ENCODE peak calls at places on chromosome 5, in five cellular contexts. One of them, this sample, is unnamed.

GRCh38 chr5:74167206-74167929 is 473.2 kb downstream of the ENC1 start:
- DNase-seq in H1: no peak
- DNase-seq in GM23338: no peak
- DNase-seq in HCT116: no peak
- DNase-seq in endothelial cell of umbilical vein: peak; percentile 84
- DNase-seq in this sample: no peak

GRCh38 chr5:92560698-92561361 is 1020.2 kb downstream of the NR2F1-AS1 start:
- DNase-seq in GM23338: peak; percentile 61
- DNase-seq in H1: no peak
- DNase-seq in endothelial cell of umbilical vein: no peak
- DNase-seq in HCT116: peak; percentile 59
- DNase-seq in this sample: peak; percentile 77

GRCh38 chr5:25707093-25707492 is 1062.3 kb upstream of the CDH10 start:
- DNase-seq in GM23338: peak; percentile 17
- DNase-seq in endothelial cell of umbilical vein: no peak
- DNase-seq in HCT116: no peak
- DNase-seq in H1: no peak
- DNase-seq in this sample: no peak

GRCh38 chr5:138748630-138749081 is 4.6 kb upstream of the CTNNA1 start:
- DNase-seq in endothelial cell of umbilical vein: no peak
- DNase-seq in H1: no peak
- DNase-seq in HCT116: no peak
- DNase-seq in GM23338: no peak
- DNase-seq in this sample: no peak

GRCh38 chr5:58259685-58260152 is 200.2 kb downstream of the PLK2 start:
- DNase-seq in H1: no peak
- DNase-seq in endothelial cell of umbilical vein: peak; percentile 85
- DNase-seq in GM23338: peak; percentile 75
- DNase-seq in HCT116: peak; percentile 10
- DNase-seq in this sample: no peak

GRCh38 chr5:174720612-174721521 is 3.5 kb upstream of the MSX2 start:
- DNase-seq in HCT116: no peak
- DNase-seq in H1: peak; percentile 77
- DNase-seq in GM23338: peak; percentile 80
- DNase-seq in endothelial cell of umbilical vein: no peak
- DNase-seq in this sample: no peak

GRCh38 chr5:69335341-69335975 is 2.9 kb upstream of the CCDC125 start:
- DNase-seq in H1: no peak
- DNase-seq in HCT116: no peak
- DNase-seq in endothelial cell of umbilical vein: no peak
- DNase-seq in GM23338: no peak
- DNase-seq in this sample: no peak

GRCh38 chr5:124593952-124594351 is 152.5 kb downstream of the ZNF608 start:
- DNase-seq in HCT116: no peak
- DNase-seq in endothelial cell of umbilical vein: no peak
- DNase-seq in H1: no peak
- DNase-seq in GM23338: no peak
- DNase-seq in this sample: no peak

GRCh38 chr5:175517824-175518450 is 39.6 kb downstream of the SFXN1 start:
- DNase-seq in endothelial cell of umbilical vein: no peak
- DNase-seq in HCT116: peak; percentile 8
- DNase-seq in GM23338: no peak
- DNase-seq in H1: no peak
- DNase-seq in this sample: no peak

GRCh38 chr5:147446528-147446927 is 63.3 kb downstream of the DPYSL3 start:
- DNase-seq in endothelial cell of umbilical vein: no peak
- DNase-seq in HCT116: no peak
- DNase-seq in GM23338: no peak
- DNase-seq in H1: no peak
- DNase-seq in this sample: no peak

GRCh38 chr5:51389582-51390463 is 6.6 kb downstream of the ISL1 start:
- DNase-seq in H1: no peak
- DNase-seq in endothelial cell of umbilical vein: no peak
- DNase-seq in HCT116: no peak
- DNase-seq in GM23338: peak; percentile 74
- DNase-seq in this sample: no peak

GRCh38 chr5:172078027-172078426 is 71.6 kb upstream of the FBXW11 start:
- DNase-seq in GM23338: no peak
- DNase-seq in endothelial cell of umbilical vein: no peak
- DNase-seq in HCT116: no peak
- DNase-seq in H1: no peak
- DNase-seq in this sample: no peak

GRCh38 chr5:118060833-118061232 is 927.5 kb downstream of the DTWD2 start:
- DNase-seq in H1: no peak
- DNase-seq in HCT116: peak; percentile 26
- DNase-seq in GM23338: peak; percentile 34
- DNase-seq in endothelial cell of umbilical vein: no peak
- DNase-seq in this sample: no peak

GRCh38 chr5:125337222-125337768 is 590.9 kb upstream of the ZNF608 start:
- DNase-seq in H1: no peak
- DNase-seq in endothelial cell of umbilical vein: no peak
- DNase-seq in GM23338: no peak
- DNase-seq in HCT116: no peak
- DNase-seq in this sample: no peak

GRCh38 chr5:101675510-101675909 is 620.6 kb downstream of the SLCO4C1 start:
- DNase-seq in H1: no peak
- DNase-seq in GM23338: no peak
- DNase-seq in endothelial cell of umbilical vein: no peak
- DNase-seq in HCT116: no peak
- DNase-seq in this sample: no peak

GRCh38 chr5:116567100-116567499 is 7.5 kb downstream of the SEMA6A start:
- DNase-seq in HCT116: no peak
- DNase-seq in H1: no peak
- DNase-seq in GM23338: no peak
- DNase-seq in endothelial cell of umbilical vein: no peak
- DNase-seq in this sample: no peak

GRCh38 chr5:116563909-116564308 is 10.7 kb downstream of the SEMA6A start:
- DNase-seq in GM23338: no peak
- DNase-seq in HCT116: no peak
- DNase-seq in endothelial cell of umbilical vein: no peak
- DNase-seq in H1: no peak
- DNase-seq in this sample: no peak

GRCh38 chr5:116566251-116566650 is 8.4 kb downstream of the SEMA6A start:
- DNase-seq in endothelial cell of umbilical vein: no peak
- DNase-seq in H1: no peak
- DNase-seq in GM23338: no peak
- DNase-seq in HCT116: no peak
- DNase-seq in this sample: no peak

GRCh38 chr5:116564322-116564721 is 10.3 kb downstream of the SEMA6A start:
- DNase-seq in endothelial cell of umbilical vein: no peak
- DNase-seq in GM23338: no peak
- DNase-seq in HCT116: no peak
- DNase-seq in H1: no peak
- DNase-seq in this sample: no peak

DNA sequence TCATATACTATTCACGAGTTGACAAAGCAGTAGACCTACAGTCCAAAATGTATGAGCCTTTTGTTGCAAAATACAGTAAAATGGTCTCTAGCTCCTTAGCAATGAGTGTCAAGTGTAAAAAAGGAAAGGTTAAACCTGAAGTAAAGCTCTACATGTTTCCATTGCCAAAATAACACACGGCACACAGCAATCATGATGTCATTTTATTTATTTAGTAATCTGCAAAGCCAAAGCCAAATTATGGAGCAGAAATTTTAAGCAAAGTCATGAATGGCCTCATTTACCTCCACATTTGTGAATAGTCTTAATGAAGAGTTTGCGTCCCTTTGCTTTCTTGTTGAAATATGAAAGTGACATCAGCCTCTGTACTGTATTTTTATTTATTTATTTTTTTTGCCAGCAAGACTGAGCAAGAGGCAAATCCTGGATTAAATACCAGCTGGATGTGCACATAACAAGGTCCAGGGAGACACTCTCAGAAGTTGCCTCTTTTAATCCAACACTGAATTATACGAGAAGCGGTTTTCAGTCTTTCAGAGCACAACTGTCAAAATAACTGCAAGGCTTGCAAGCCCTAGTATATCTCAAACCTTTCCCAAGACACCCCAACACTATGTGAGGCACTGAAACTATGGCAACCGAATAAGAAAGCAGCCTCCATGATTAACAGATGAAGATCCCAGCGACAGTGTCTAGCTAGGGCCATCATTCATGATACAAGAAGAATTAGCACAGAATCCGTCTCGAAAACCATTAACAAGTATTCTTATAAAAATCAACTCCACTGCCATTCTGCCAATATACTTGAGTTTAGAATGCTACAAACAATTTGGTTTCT is 9.6 kb downstream of the SEMA6A start:
- DNase-seq in GM23338: peak; percentile 72
- DNase-seq in endothelial cell of umbilical vein: no peak
- DNase-seq in HCT116: no peak
- DNase-seq in H1: no peak
- DNase-seq in this sample: no peak
- TF ChIP-seq POLR2AphosphoS5 in GM23338: no peak
- TF ChIP-seq POLR2AphosphoS5 in endothelial cell of umbilical vein: no peak
- TF ChIP-seq POLR2AphosphoS5 in HCT116: no peak
- TF ChIP-seq POLR2AphosphoS5 in H1: no peak
- TF ChIP-seq POLR2AphosphoS5 in this sample: no peak

GRCh38 chr5:150163547-150164059 is 3.0 kb upstream of the CDX1 start:
- DNase-seq in GM23338: peak; percentile 57
- DNase-seq in H1: no peak
- DNase-seq in HCT116: no peak
- DNase-seq in endothelial cell of umbilical vein: no peak
- DNase-seq in this sample: no peak
- H3K27ac ChIP-seq in GM23338: no peak overlapping the region
- H3K27ac ChIP-seq in H1: no peak overlapping the region
- H3K27ac ChIP-seq in HCT116: no peak overlapping the region
- H3K27ac ChIP-seq in endothelial cell of umbilical vein: no peak overlapping the region
- H3K27ac ChIP-seq in this sample: no peak overlapping the region

DNA sequence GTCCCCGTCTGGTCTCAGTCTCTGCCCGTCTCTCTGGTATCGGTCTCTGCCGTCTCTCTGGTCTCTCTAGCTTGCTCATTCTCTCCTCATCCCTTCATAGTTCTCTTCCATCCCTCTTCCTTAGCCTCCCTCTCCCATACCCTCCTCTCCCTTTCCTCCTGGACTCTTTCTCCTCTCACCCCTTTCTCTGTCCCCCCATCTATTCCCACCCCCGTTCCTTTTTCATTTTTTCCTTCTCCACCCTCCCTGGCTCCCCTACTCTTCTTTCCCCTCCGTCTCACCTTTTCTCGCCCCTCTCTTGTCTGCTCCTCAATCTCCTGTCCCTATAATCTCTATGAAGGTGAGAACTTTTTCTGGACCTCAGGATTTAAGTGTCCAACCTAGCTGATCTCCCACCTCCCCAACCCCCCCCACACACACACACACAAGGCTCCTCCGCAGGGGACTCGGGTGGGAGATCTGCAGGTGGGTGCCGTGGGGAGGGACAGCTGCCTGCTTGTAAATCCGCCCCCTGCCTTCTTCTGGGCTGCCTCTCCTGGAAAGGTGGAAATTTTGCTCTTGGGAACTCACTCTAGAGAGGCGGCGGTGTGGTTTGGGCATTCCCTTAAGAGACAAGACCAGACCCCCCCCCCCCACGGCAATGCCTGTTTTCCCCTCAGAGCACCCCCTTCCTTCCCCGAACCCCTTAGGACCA is 953 bp downstream of the UBE2QL1 start:
- DNase-seq in GM23338: peak; percentile 11
- DNase-seq in HCT116: no peak
- DNase-seq in H1: no peak
- DNase-seq in endothelial cell of umbilical vein: no peak
- DNase-seq in this sample: no peak
- TF ChIP-seq EZH2 in GM23338: peak; percentile 67
- TF ChIP-seq EZH2 in HCT116: no peak
- TF ChIP-seq EZH2 in H1: peak; percentile 51
- TF ChIP-seq EZH2 in endothelial cell of umbilical vein: no peak
- TF ChIP-seq EZH2 in this sample: no peak

GRCh38 chr5:177094224-177095087 is 7.7 kb downstream of the FGFR4 start:
- DNase-seq in endothelial cell of umbilical vein: no peak
- DNase-seq in H1: no peak
- DNase-seq in HCT116: no peak
- DNase-seq in GM23338: no peak
- DNase-seq in this sample: no peak
- TF ChIP-seq POLR2AphosphoS5 in endothelial cell of umbilical vein: no peak
- TF ChIP-seq POLR2AphosphoS5 in H1: no peak
- TF ChIP-seq POLR2AphosphoS5 in HCT116: no peak
- TF ChIP-seq POLR2AphosphoS5 in GM23338: no peak
- TF ChIP-seq POLR2AphosphoS5 in this sample: no peak

GRCh38 chr5:142248853-142249462 is 75.9 kb downstream of the SPRY4 start:
- DNase-seq in GM23338: peak; percentile 16
- DNase-seq in HCT116: no peak
- DNase-seq in H1: no peak
- DNase-seq in endothelial cell of umbilical vein: no peak
- DNase-seq in this sample: no peak
- H3K27ac ChIP-seq in GM23338: no peak overlapping the region
- H3K27ac ChIP-seq in HCT116: no peak overlapping the region
- H3K27ac ChIP-seq in H1: no peak overlapping the region
- H3K27ac ChIP-seq in endothelial cell of umbilical vein: no peak overlapping the region
- H3K27ac ChIP-seq in this sample: no peak overlapping the region

GRCh38 chr5:1181451-1182359 is 19.7 kb upstream of the SLC6A19 start:
- DNase-seq in HCT116: no peak
- DNase-seq in GM23338: no peak
- DNase-seq in endothelial cell of umbilical vein: no peak
- DNase-seq in H1: no peak
- DNase-seq in this sample: no peak

GRCh38 chr5:1180841-1181271 is 20.5 kb upstream of the SLC6A19 start:
- DNase-seq in GM23338: no peak
- DNase-seq in HCT116: no peak
- DNase-seq in H1: no peak
- DNase-seq in endothelial cell of umbilical vein: no peak
- DNase-seq in this sample: no peak

GRCh38 chr5:1178529-1179382 is 22.6 kb upstream of the SLC6A19 start:
- DNase-seq in HCT116: no peak
- DNase-seq in GM23338: no peak
- DNase-seq in H1: no peak
- DNase-seq in endothelial cell of umbilical vein: no peak
- DNase-seq in this sample: no peak

GRCh38 chr5:1179383-1179715 is 22.0 kb upstream of the SLC6A19 start:
- DNase-seq in HCT116: no peak
- DNase-seq in H1: no peak
- DNase-seq in GM23338: no peak
- DNase-seq in endothelial cell of umbilical vein: no peak
- DNase-seq in this sample: no peak

GRCh38 chr5:1180096-1180495 is 21.3 kb upstream of the SLC6A19 start:
- DNase-seq in GM23338: no peak
- DNase-seq in H1: no peak
- DNase-seq in endothelial cell of umbilical vein: no peak
- DNase-seq in HCT116: no peak
- DNase-seq in this sample: no peak
- TF ChIP-seq EZH2 in GM23338: no peak
- TF ChIP-seq EZH2 in H1: no peak
- TF ChIP-seq EZH2 in endothelial cell of umbilical vein: no peak
- TF ChIP-seq EZH2 in HCT116: no peak
- TF ChIP-seq EZH2 in this sample: no peak

This sample was measured in SK-N-MC.